ENCODE peak calls at places on chromosome 21, in five cellular contexts. One of them, this sample, is unnamed.

GRCh38 chr21:15932681-15933200 is 203.0 kb downstream of the USP25 start:
- DNase-seq in heart left ventricle: no peak
- DNase-seq in suprapubic skin: no peak
- DNase-seq in testis: no peak
- DNase-seq in tibial nerve: no peak
- DNase-seq in this sample: no peak

GRCh38 chr21:28378026-28378425 is 614.7 kb downstream of the LTN1 start:
- DNase-seq in tibial nerve: no peak
- DNase-seq in heart left ventricle: no peak
- DNase-seq in testis: no peak
- DNase-seq in suprapubic skin: no peak
- DNase-seq in this sample: no peak

GRCh38 chr21:44593598-44594405 is 1.5 kb upstream of the KRTAP10-6 start:
- DNase-seq in tibial nerve: no peak
- DNase-seq in suprapubic skin: peak
- DNase-seq in testis: no peak
- DNase-seq in heart left ventricle: no peak
- DNase-seq in this sample: no peak

GRCh38 chr21:46423546-46424061 is 35.1 kb upstream of the DIP2A start:
- DNase-seq in tibial nerve: no peak
- DNase-seq in suprapubic skin: no peak
- DNase-seq in testis: no peak
- DNase-seq in heart left ventricle: no peak
- DNase-seq in this sample: no peak

GRCh38 chr21:45894107-45894810 is 87.3 kb upstream of the COL6A1 start:
- DNase-seq in suprapubic skin: no peak
- DNase-seq in heart left ventricle: peak
- DNase-seq in testis: peak
- DNase-seq in tibial nerve: no peak
- DNase-seq in this sample: no peak

GRCh38 chr21:14766241-14766640 is 220.1 kb upstream of the SAMSN1 start:
- DNase-seq in testis: no peak
- DNase-seq in tibial nerve: no peak
- DNase-seq in suprapubic skin: no peak
- DNase-seq in heart left ventricle: no peak
- DNase-seq in this sample: no peak

GRCh38 chr21:41147096-41147978 is 20.6 kb upstream of the BACE2 start:
- DNase-seq in heart left ventricle: no peak
- DNase-seq in testis: no peak
- DNase-seq in suprapubic skin: no peak
- DNase-seq in tibial nerve: no peak
- DNase-seq in this sample: no peak

GRCh38 chr21:15062566-15062965 is 2.2 kb downstream of the NRIP1 start:
- DNase-seq in suprapubic skin: no peak
- DNase-seq in tibial nerve: no peak
- DNase-seq in heart left ventricle: no peak
- DNase-seq in testis: no peak
- DNase-seq in this sample: no peak

GRCh38 chr21:21101911-21102310 is 103.7 kb downstream of the NCAM2 start:
- DNase-seq in suprapubic skin: no peak
- DNase-seq in heart left ventricle: no peak
- DNase-seq in tibial nerve: no peak
- DNase-seq in testis: peak
- DNase-seq in this sample: no peak

GRCh38 chr21:44871576-44872265 is 1.8 kb downstream of the PTTG1IP start:
- DNase-seq in tibial nerve: peak
- DNase-seq in testis: peak
- DNase-seq in suprapubic skin: no peak
- DNase-seq in heart left ventricle: no peak
- DNase-seq in this sample: no peak

GRCh38 chr21:42746593-42747266 is 93.3 kb downstream of the PDE9A start:
- DNase-seq in suprapubic skin: no peak
- DNase-seq in testis: no peak
- DNase-seq in heart left ventricle: peak
- DNase-seq in tibial nerve: no peak
- DNase-seq in this sample: no peak

DNA sequence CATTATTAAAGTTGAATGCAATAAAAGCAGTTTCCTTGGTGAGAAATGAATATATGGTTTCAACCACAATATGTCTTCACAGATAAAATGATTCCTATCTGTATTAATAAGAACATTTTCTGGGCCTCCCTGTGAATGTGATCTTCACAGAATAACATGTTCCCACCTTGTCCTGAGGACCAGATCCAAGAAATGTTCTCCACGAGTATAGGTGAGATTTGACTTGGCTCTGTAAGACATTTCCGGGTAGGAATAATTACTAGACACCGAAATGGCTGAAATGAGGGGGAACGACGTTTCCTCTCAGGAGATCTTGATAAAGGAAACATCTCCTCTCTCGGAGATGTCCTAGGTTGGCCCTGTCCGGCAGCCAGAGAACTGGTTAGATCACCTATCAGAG is 61.4 kb downstream of the CLIC6 start:
- DNase-seq in heart left ventricle: no peak
- DNase-seq in suprapubic skin: no peak
- DNase-seq in testis: no peak
- DNase-seq in tibial nerve: no peak
- DNase-seq in this sample: no peak
- TF ChIP-seq POLR2A in heart left ventricle: no peak
- TF ChIP-seq POLR2A in suprapubic skin: no peak
- TF ChIP-seq POLR2A in testis: no peak
- TF ChIP-seq POLR2A in tibial nerve: no peak
- TF ChIP-seq POLR2A in this sample: no peak

GRCh38 chr21:31768720-31769119 is 36.8 kb upstream of the SCAF4 start:
- DNase-seq in tibial nerve: no peak
- DNase-seq in testis: no peak
- DNase-seq in heart left ventricle: no peak
- DNase-seq in suprapubic skin: no peak
- DNase-seq in this sample: no peak

GRCh38 chr21:31771685-31772084 is 39.8 kb upstream of the SCAF4 start:
- DNase-seq in suprapubic skin: no peak
- DNase-seq in heart left ventricle: no peak
- DNase-seq in testis: no peak
- DNase-seq in tibial nerve: no peak
- DNase-seq in this sample: no peak

GRCh38 chr21:31760931-31761330 is 29.0 kb upstream of the SCAF4 start:
- DNase-seq in tibial nerve: no peak
- DNase-seq in suprapubic skin: no peak
- DNase-seq in heart left ventricle: no peak
- DNase-seq in testis: no peak
- DNase-seq in this sample: no peak

GRCh38 chr21:31766895-31767294 is 35.0 kb upstream of the SCAF4 start:
- DNase-seq in testis: no peak
- DNase-seq in heart left ventricle: no peak
- DNase-seq in suprapubic skin: no peak
- DNase-seq in tibial nerve: no peak
- DNase-seq in this sample: no peak
- H3K4me3 ChIP-seq in testis: no peak
- H3K4me3 ChIP-seq in heart left ventricle: no peak
- H3K4me3 ChIP-seq in suprapubic skin: no peak
- H3K4me3 ChIP-seq in tibial nerve: no peak
- H3K4me3 ChIP-seq in this sample: no peak

GRCh38 chr21:38965910-38966504 is 160.3 kb downstream of the ETS2 start:
- DNase-seq in tibial nerve: peak
- DNase-seq in heart left ventricle: no peak
- DNase-seq in suprapubic skin: no peak
- DNase-seq in testis: peak
- DNase-seq in this sample: peak
- H3K27ac ChIP-seq in tibial nerve: no peak
- H3K27ac ChIP-seq in heart left ventricle: no peak
- H3K27ac ChIP-seq in suprapubic skin: no peak
- H3K27ac ChIP-seq in testis: no peak
- H3K27ac ChIP-seq in this sample: no peak

GRCh38 chr21:37073417-37074194 is 552 bp downstream of the TTC3 start:
- DNase-seq in testis: peak
- DNase-seq in heart left ventricle: peak
- DNase-seq in tibial nerve: peak
- DNase-seq in suprapubic skin: peak
- DNase-seq in this sample: peak
- TF ChIP-seq POLR2A in testis: no peak
- TF ChIP-seq POLR2A in heart left ventricle: no peak
- TF ChIP-seq POLR2A in tibial nerve: no peak
- TF ChIP-seq POLR2A in suprapubic skin: no peak
- TF ChIP-seq POLR2A in this sample: no peak

DNA sequence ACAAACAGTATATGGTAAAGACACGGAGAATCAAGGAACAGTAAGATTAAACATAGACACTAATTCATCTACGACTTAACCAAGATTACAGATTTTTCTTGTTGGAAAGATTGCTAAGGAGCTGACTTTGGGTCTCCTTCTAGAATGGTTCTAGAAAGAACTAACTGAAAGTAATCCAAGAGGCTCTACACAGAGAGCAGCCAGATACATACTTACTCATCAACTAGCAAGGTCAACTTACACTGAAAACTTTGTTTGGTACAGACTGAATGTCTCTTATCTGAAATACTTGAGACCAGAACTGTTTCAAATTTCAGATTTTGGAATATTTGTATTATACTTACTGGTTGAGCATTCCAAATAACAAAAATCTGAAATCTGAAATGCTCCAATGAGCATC is 5.8 kb downstream of the C21orf91 start:
- DNase-seq in suprapubic skin: no peak
- DNase-seq in tibial nerve: no peak
- DNase-seq in testis: no peak
- DNase-seq in heart left ventricle: no peak
- DNase-seq in this sample: no peak
- H3K4me3 ChIP-seq in suprapubic skin: no peak
- H3K4me3 ChIP-seq in tibial nerve: no peak
- H3K4me3 ChIP-seq in testis: no peak
- H3K4me3 ChIP-seq in heart left ventricle: no peak
- H3K4me3 ChIP-seq in this sample: no peak

This sample was measured in thyroid gland.